ENCODE peak calls at places on chromosomes 16 and 17, in ten cellular contexts. One of them, this sample, is unnamed. For H3K4me1, the result is how much of the 10 kb centered on the place peaks cover.

GRCh38 chr17:36578671-36579070 is 13.0 kb upstream of the DHRS11 start:
- DNase-seq in CD8-positive, alpha-beta T cell: no peak
- DNase-seq in body of pancreas: no peak
- DNase-seq in suprapubic skin: no peak
- DNase-seq in spleen: no peak
- DNase-seq in stomach: no peak
- DNase-seq in colonic mucosa: no peak
- DNase-seq in left ventricle myocardium inferior: no peak
- DNase-seq in astrocyte: peak
- DNase-seq in transverse colon: no peak
- DNase-seq in this sample: no peak

GRCh38 chr16:27628216-27628945 is 78.4 kb downstream of the KATNIP start:
- DNase-seq in left ventricle myocardium inferior: no peak
- DNase-seq in CD8-positive, alpha-beta T cell: no peak
- DNase-seq in spleen: no peak
- DNase-seq in stomach: no peak
- DNase-seq in body of pancreas: no peak
- DNase-seq in suprapubic skin: no peak
- DNase-seq in colonic mucosa: peak
- DNase-seq in astrocyte: no peak
- DNase-seq in transverse colon: peak
- DNase-seq in this sample: no peak

GRCh38 chr16:17379121-17379571 is 91.6 kb downstream of the XYLT1 start:
- DNase-seq in suprapubic skin: no peak
- DNase-seq in transverse colon: peak
- DNase-seq in stomach: no peak
- DNase-seq in spleen: no peak
- DNase-seq in colonic mucosa: no peak
- DNase-seq in astrocyte: peak
- DNase-seq in body of pancreas: peak
- DNase-seq in left ventricle myocardium inferior: peak
- DNase-seq in CD8-positive, alpha-beta T cell: no peak
- DNase-seq in this sample: peak

GRCh38 chr17:77875051-77875780 is 83.3 kb upstream of the TNRC6C start:
- DNase-seq in colonic mucosa: no peak
- DNase-seq in CD8-positive, alpha-beta T cell: no peak
- DNase-seq in astrocyte: peak
- DNase-seq in transverse colon: no peak
- DNase-seq in spleen: no peak
- DNase-seq in left ventricle myocardium inferior: no peak
- DNase-seq in stomach: no peak
- DNase-seq in suprapubic skin: no peak
- DNase-seq in body of pancreas: no peak
- DNase-seq in this sample: no peak

GRCh38 chr17:40883031-40883430 is 2.0 kb downstream of the KRT20 start:
- DNase-seq in astrocyte: no peak
- DNase-seq in CD8-positive, alpha-beta T cell: no peak
- DNase-seq in suprapubic skin: no peak
- DNase-seq in colonic mucosa: no peak
- DNase-seq in stomach: no peak
- DNase-seq in transverse colon: no peak
- DNase-seq in body of pancreas: no peak
- DNase-seq in spleen: no peak
- DNase-seq in left ventricle myocardium inferior: no peak
- DNase-seq in this sample: no peak

GRCh38 chr16:74601131-74601871 is 5.6 kb downstream of the GLG1 start:
- DNase-seq in left ventricle myocardium inferior: no peak
- DNase-seq in spleen: peak
- DNase-seq in suprapubic skin: no peak
- DNase-seq in CD8-positive, alpha-beta T cell: peak
- DNase-seq in transverse colon: peak
- DNase-seq in colonic mucosa: peak
- DNase-seq in stomach: no peak
- DNase-seq in astrocyte: no peak
- DNase-seq in body of pancreas: no peak
- DNase-seq in this sample: peak

GRCh38 chr16:64428463-64428862 is 693.4 kb downstream of the CDH11 start:
- DNase-seq in left ventricle myocardium inferior: no peak
- DNase-seq in stomach: no peak
- DNase-seq in body of pancreas: no peak
- DNase-seq in astrocyte: peak
- DNase-seq in spleen: no peak
- DNase-seq in transverse colon: no peak
- DNase-seq in suprapubic skin: no peak
- DNase-seq in colonic mucosa: no peak
- DNase-seq in CD8-positive, alpha-beta T cell: no peak
- DNase-seq in this sample: no peak

GRCh38 chr16:62190426-62190825 is 154.2 kb upstream of the CDH8 start:
- DNase-seq in astrocyte: peak
- DNase-seq in body of pancreas: no peak
- DNase-seq in spleen: no peak
- DNase-seq in stomach: no peak
- DNase-seq in transverse colon: no peak
- DNase-seq in left ventricle myocardium inferior: no peak
- DNase-seq in colonic mucosa: no peak
- DNase-seq in CD8-positive, alpha-beta T cell: no peak
- DNase-seq in suprapubic skin: no peak
- DNase-seq in this sample: no peak

GRCh38 chr17:47272491-47272890 is 18.9 kb downstream of the ITGB3 start:
- DNase-seq in body of pancreas: no peak
- DNase-seq in astrocyte: no peak
- DNase-seq in left ventricle myocardium inferior: no peak
- DNase-seq in stomach: no peak
- DNase-seq in CD8-positive, alpha-beta T cell: no peak
- DNase-seq in colonic mucosa: no peak
- DNase-seq in transverse colon: no peak
- DNase-seq in suprapubic skin: no peak
- DNase-seq in spleen: no peak
- DNase-seq in this sample: no peak

GRCh38 chr16:47713225-47713595 is 252.1 kb downstream of the PHKB start:
- DNase-seq in CD8-positive, alpha-beta T cell: no peak
- DNase-seq in suprapubic skin: no peak
- DNase-seq in body of pancreas: no peak
- DNase-seq in spleen: no peak
- DNase-seq in transverse colon: no peak
- DNase-seq in astrocyte: peak
- DNase-seq in stomach: no peak
- DNase-seq in colonic mucosa: no peak
- DNase-seq in left ventricle myocardium inferior: no peak
- DNase-seq in this sample: no peak

GRCh38 chr17:81396722-81397313 is 1.6 kb downstream of the BAHCC1 start:
- DNase-seq in spleen: peak
- DNase-seq in astrocyte: no peak
- DNase-seq in suprapubic skin: no peak
- DNase-seq in transverse colon: no peak
- DNase-seq in colonic mucosa: peak
- DNase-seq in CD8-positive, alpha-beta T cell: peak
- DNase-seq in body of pancreas: no peak
- DNase-seq in stomach: peak
- DNase-seq in left ventricle myocardium inferior: peak
- DNase-seq in this sample: no peak

GRCh38 chr16:4743217-4743897 is 9.0 kb downstream of the DNAAF8 start:
- DNase-seq in colonic mucosa: peak
- DNase-seq in left ventricle myocardium inferior: no peak
- DNase-seq in transverse colon: peak
- DNase-seq in spleen: no peak
- DNase-seq in astrocyte: no peak
- DNase-seq in CD8-positive, alpha-beta T cell: no peak
- DNase-seq in suprapubic skin: no peak
- DNase-seq in body of pancreas: no peak
- DNase-seq in stomach: no peak
- DNase-seq in this sample: no peak

GRCh38 chr17:60720763-60721531 is 43.3 kb downstream of the BCAS3 start:
- DNase-seq in body of pancreas: peak
- DNase-seq in suprapubic skin: no peak
- DNase-seq in left ventricle myocardium inferior: no peak
- DNase-seq in astrocyte: peak
- DNase-seq in CD8-positive, alpha-beta T cell: no peak
- DNase-seq in stomach: no peak
- DNase-seq in transverse colon: peak
- DNase-seq in colonic mucosa: peak
- DNase-seq in spleen: no peak
- DNase-seq in this sample: no peak

GRCh38 chr16:79483336-79483735 is 117.2 kb downstream of the MAF start:
- DNase-seq in suprapubic skin: no peak
- DNase-seq in CD8-positive, alpha-beta T cell: no peak
- DNase-seq in left ventricle myocardium inferior: no peak
- DNase-seq in stomach: no peak
- DNase-seq in colonic mucosa: no peak
- DNase-seq in astrocyte: no peak
- DNase-seq in spleen: no peak
- DNase-seq in transverse colon: no peak
- DNase-seq in body of pancreas: no peak
- DNase-seq in this sample: no peak

GRCh38 chr17:50584749-50585148 is 24.2 kb downstream of the CACNA1G start:
- DNase-seq in spleen: no peak
- DNase-seq in stomach: no peak
- DNase-seq in astrocyte: no peak
- DNase-seq in transverse colon: no peak
- DNase-seq in body of pancreas: no peak
- DNase-seq in colonic mucosa: no peak
- DNase-seq in left ventricle myocardium inferior: no peak
- DNase-seq in suprapubic skin: no peak
- DNase-seq in CD8-positive, alpha-beta T cell: no peak
- DNase-seq in this sample: no peak

GRCh38 chr17:36850794-36851193 is 86.5 kb upstream of the LHX1 start:
- DNase-seq in spleen: no peak
- DNase-seq in CD8-positive, alpha-beta T cell: no peak
- DNase-seq in suprapubic skin: no peak
- DNase-seq in astrocyte: peak
- DNase-seq in body of pancreas: no peak
- DNase-seq in transverse colon: no peak
- DNase-seq in stomach: no peak
- DNase-seq in colonic mucosa: no peak
- DNase-seq in left ventricle myocardium inferior: no peak
- DNase-seq in this sample: no peak

GRCh38 chr16:87860553-87861299 is 8.6 kb downstream of the SLC7A5 start:
- DNase-seq in colonic mucosa: no peak
- DNase-seq in left ventricle myocardium inferior: no peak
- DNase-seq in body of pancreas: no peak
- DNase-seq in spleen: peak
- DNase-seq in stomach: no peak
- DNase-seq in suprapubic skin: no peak
- DNase-seq in astrocyte: peak
- DNase-seq in CD8-positive, alpha-beta T cell: no peak
- DNase-seq in transverse colon: no peak
- DNase-seq in this sample: no peak

GRCh38 chr17:44076716-44077594 is 6.4 kb downstream of the G6PC3 start:
- DNase-seq in stomach: no peak
- DNase-seq in colonic mucosa: no peak
- DNase-seq in left ventricle myocardium inferior: no peak
- DNase-seq in transverse colon: no peak
- DNase-seq in spleen: no peak
- DNase-seq in body of pancreas: no peak
- DNase-seq in astrocyte: no peak
- DNase-seq in suprapubic skin: no peak
- DNase-seq in CD8-positive, alpha-beta T cell: no peak
- DNase-seq in this sample: no peak

GRCh38 chr16:2152695-2153506 is 2.7 kb upstream of the TRAF7 start:
- DNase-seq in stomach: peak
- DNase-seq in left ventricle myocardium inferior: no peak
- DNase-seq in astrocyte: no peak
- DNase-seq in transverse colon: peak
- DNase-seq in body of pancreas: peak
- DNase-seq in spleen: peak
- DNase-seq in suprapubic skin: peak
- DNase-seq in colonic mucosa: peak
- DNase-seq in CD8-positive, alpha-beta T cell: no peak
- DNase-seq in this sample: peak

GRCh38 chr16:84996365-84996764 is 15.0 kb downstream of the ZDHHC7 start:
- DNase-seq in body of pancreas: no peak
- DNase-seq in suprapubic skin: no peak
- DNase-seq in left ventricle myocardium inferior: no peak
- DNase-seq in colonic mucosa: no peak
- DNase-seq in astrocyte: no peak
- DNase-seq in transverse colon: no peak
- DNase-seq in spleen: no peak
- DNase-seq in CD8-positive, alpha-beta T cell: no peak
- DNase-seq in stomach: no peak
- DNase-seq in this sample: peak
- H3K4me1 ChIP-seq in body of pancreas: half or more
- H3K4me1 ChIP-seq in suprapubic skin: half or more
- H3K4me1 ChIP-seq in left ventricle myocardium inferior: half or more
- H3K4me1 ChIP-seq in colonic mucosa: under half
- H3K4me1 ChIP-seq in astrocyte: under half
- H3K4me1 ChIP-seq in transverse colon: under half
- H3K4me1 ChIP-seq in spleen: under half
- H3K4me1 ChIP-seq in CD8-positive, alpha-beta T cell: under half
- H3K4me1 ChIP-seq in stomach: half or more
- H3K4me1 ChIP-seq in this sample: under half

GRCh38 chr17:2058521-2059124 is 3.7 kb downstream of the HIC1 start:
- DNase-seq in spleen: peak
- DNase-seq in astrocyte: no peak
- DNase-seq in stomach: peak
- DNase-seq in transverse colon: peak
- DNase-seq in colonic mucosa: peak
- DNase-seq in suprapubic skin: no peak
- DNase-seq in body of pancreas: peak
- DNase-seq in CD8-positive, alpha-beta T cell: peak
- DNase-seq in left ventricle myocardium inferior: peak
- DNase-seq in this sample: peak
- H3K4me1 ChIP-seq in spleen: under half
- H3K4me1 ChIP-seq in astrocyte: half or more
- H3K4me1 ChIP-seq in stomach: half or more
- H3K4me1 ChIP-seq in transverse colon: under half
- H3K4me1 ChIP-seq in colonic mucosa: under half
- H3K4me1 ChIP-seq in suprapubic skin: half or more
- H3K4me1 ChIP-seq in body of pancreas: half or more
- H3K4me1 ChIP-seq in CD8-positive, alpha-beta T cell: under half
- H3K4me1 ChIP-seq in left ventricle myocardium inferior: half or more
- H3K4me1 ChIP-seq in this sample: under half

DNA sequence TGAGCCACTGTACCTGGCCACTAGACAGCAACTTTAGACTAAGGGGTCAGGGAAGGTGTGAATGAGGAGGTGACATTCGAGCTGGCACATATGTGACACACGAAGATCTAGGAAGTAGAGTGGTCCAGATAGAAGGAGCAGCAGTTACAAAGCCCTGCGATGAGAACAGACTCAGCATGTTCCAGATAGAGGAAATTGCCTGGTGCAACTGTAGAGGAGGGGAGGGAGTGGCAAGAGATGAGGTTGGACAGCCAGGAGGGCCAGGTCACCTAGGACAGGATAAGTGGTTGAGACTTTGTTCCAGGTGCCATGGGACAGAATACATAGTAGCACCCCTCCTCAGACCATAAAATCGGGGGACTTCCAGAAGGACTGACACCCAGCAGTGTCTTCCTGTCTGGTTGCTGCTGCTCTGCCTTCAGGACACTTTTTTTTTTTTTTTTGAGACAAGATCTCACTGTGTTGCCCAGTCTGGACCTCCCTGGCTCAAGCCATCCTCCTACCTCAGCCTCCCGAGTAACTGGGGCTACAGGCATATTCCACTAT is 11.0 kb upstream of the CENPT start:
- DNase-seq in stomach: no peak
- DNase-seq in CD8-positive, alpha-beta T cell: no peak
- DNase-seq in colonic mucosa: no peak
- DNase-seq in transverse colon: peak
- DNase-seq in spleen: no peak
- DNase-seq in left ventricle myocardium inferior: no peak
- DNase-seq in suprapubic skin: no peak
- DNase-seq in body of pancreas: no peak
- DNase-seq in astrocyte: no peak
- DNase-seq in this sample: no peak
- H3K4me1 ChIP-seq in stomach: half or more
- H3K4me1 ChIP-seq in CD8-positive, alpha-beta T cell: under half
- H3K4me1 ChIP-seq in colonic mucosa: under half
- H3K4me1 ChIP-seq in transverse colon: under half
- H3K4me1 ChIP-seq in spleen: under half
- H3K4me1 ChIP-seq in left ventricle myocardium inferior: half or more
- H3K4me1 ChIP-seq in suprapubic skin: half or more
- H3K4me1 ChIP-seq in body of pancreas: half or more
- H3K4me1 ChIP-seq in astrocyte: half or more
- H3K4me1 ChIP-seq in this sample: under half

GRCh38 chr17:73285603-73285908 is 23.9 kb upstream of the CPSF4L start:
- DNase-seq in left ventricle myocardium inferior: no peak
- DNase-seq in suprapubic skin: no peak
- DNase-seq in stomach: no peak
- DNase-seq in transverse colon: no peak
- DNase-seq in body of pancreas: no peak
- DNase-seq in astrocyte: no peak
- DNase-seq in CD8-positive, alpha-beta T cell: no peak
- DNase-seq in spleen: no peak
- DNase-seq in colonic mucosa: no peak
- DNase-seq in this sample: no peak
- H3K4me1 ChIP-seq in left ventricle myocardium inferior: half or more
- H3K4me1 ChIP-seq in suprapubic skin: half or more
- H3K4me1 ChIP-seq in stomach: half or more
- H3K4me1 ChIP-seq in transverse colon: half or more
- H3K4me1 ChIP-seq in body of pancreas: half or more
- H3K4me1 ChIP-seq in astrocyte: under half
- H3K4me1 ChIP-seq in CD8-positive, alpha-beta T cell: under half
- H3K4me1 ChIP-seq in spleen: under half
- H3K4me1 ChIP-seq in colonic mucosa: under half
- H3K4me1 ChIP-seq in this sample: under half

This sample was measured in aorta.